ENCODE peak calls at places on chromosomes 12 and 14, in four cellular contexts. L is astrocyte of the cerebellum, Z is BE2C, B is iPS DF 6.9. O is an unnamed sample.

GRCh38 chr12:130162771-130163460 is 652 bp downstream of the FZD10 start:
- DNase-seq in Z (no peak), L (no peak), B (no peak), O (peak)

GRCh38 chr12:57368349-57369095 is 62.3 kb downstream of the R3HDM2 start:
- DNase-seq in Z (no peak), L (no peak), B (no peak), O (no peak)

GRCh38 chr12:7160183-7160582 is 29.3 kb upstream of the PEX5 start:
- DNase-seq in L (no peak), B (no peak), Z (no peak), O (no peak)

GRCh38 chr12:132305560-132305966 is 23.8 kb downstream of the GALNT9 start:
- DNase-seq in B (no peak), Z (no peak), L (no peak), O (no peak)

GRCh38 chr14:35341454-35342159 is 49.4 kb downstream of the PSMA6 start:
- DNase-seq in L (peak), Z (peak), B (no peak), O (peak)

GRCh38 chr12:68962855-68963455 is 30.0 kb upstream of the CPM start:
- DNase-seq in L (no peak), Z (no peak), B (no peak), O (no peak)

GRCh38 chr12:124663206-124663605 is 95.8 kb upstream of the NCOR2 start:
- DNase-seq in B (no peak), Z (no peak), L (peak), O (no peak)

GRCh38 chr14:102279688-102280348 is 25.1 kb downstream of the MOK start:
- DNase-seq in B (no peak), Z (no peak), L (peak), O (no peak)

GRCh38 chr12:75196408-75196807 is 13.2 kb downstream of the KCNC2 start:
- DNase-seq in L (no peak), Z (no peak), B (no peak), O (no peak)

GRCh38 chr14:92955381-92955780 is 32.4 kb downstream of the CHGA start:
- DNase-seq in L (no peak), B (no peak), Z (no peak), O (peak)

GRCh38 chr12:6538420-6539275 is 4.3 kb downstream of the GAPDH start:
- DNase-seq in L (no peak), B (no peak), Z (peak), O (no peak)

GRCh38 chr12:14950982-14951746 is 10.2 kb downstream of the ARHGDIB start:
- DNase-seq in L (no peak), Z (no peak), B (no peak), O (no peak)

GRCh38 chr12:100234591-100235304 is 32.1 kb downstream of the DEPDC4 start:
- DNase-seq in Z (no peak), L (peak), B (peak), O (no peak)

GRCh38 chr14:32622742-32623141 is 293.6 kb downstream of the AKAP6 start:
- DNase-seq in L (no peak), Z (no peak), B (no peak), O (no peak)